ENCODE peak calls at places on chromosomes 12 and 14, in seven cellular contexts. P is WTC11; X is activated CD8-positive, alpha-beta T cell treated with anti-CD3 and anti-CD28 coated beads for 36 hours; V is tibial artery; D is GM13977; Y is GM13976; B is testis. T is an unnamed sample.

GRCh38 chr12:109139360-109139759 is 23.0 kb downstream of the ACACB start:
- DNase-seq in X (no peak), V (peak; percentile 25), Y (no peak), D (no peak), P (no peak), B (no peak), T (no peak)

GRCh38 chr12:104569348-104570173 is 112.8 kb downstream of the CHST11 start:
- DNase-seq in Y (peak; percentile 51), D (peak; percentile 57), B (peak; percentile 20), V (no peak), X (peak; percentile 86), P (no peak), T (no peak)

GRCh38 chr14:54837508-54838149 is 65.0 kb downstream of the GCH1 start:
- DNase-seq in B (no peak), X (no peak), Y (no peak), P (no peak), V (no peak), D (no peak), T (no peak)

GRCh38 chr12:12979731-12980259 is 20.3 kb downstream of the HEBP1 start:
- DNase-seq in X (no peak), D (no peak), V (no peak), P (no peak), Y (no peak), B (no peak), T (peak; percentile 37)

GRCh38 chr12:58321414-58321813 is 380.0 kb downstream of the ATP23 start:
- DNase-seq in Y (no peak), B (no peak), X (no peak), D (no peak), P (no peak), V (no peak), T (no peak)

GRCh38 chr12:90099288-90099687 is 390.6 kb upstream of the ATP2B1 start:
- DNase-seq in P (no peak), B (no peak), V (no peak), Y (no peak), D (no peak), X (no peak), T (no peak)

GRCh38 chr12:46266382-46266791 is 2.5 kb downstream of the SLC38A1 start:
- DNase-seq in V (no peak), X (peak; percentile 74), Y (no peak), B (no peak), D (no peak), P (no peak), T (no peak)

GRCh38 chr12:58888131-58888783 is 32.0 kb downstream of the LRIG3 start:
- DNase-seq in V (peak; percentile 72), B (no peak), X (no peak), D (no peak), P (no peak), Y (no peak), T (no peak)

GRCh38 chr12:101793401-101793800 is 37.4 kb downstream of the GNPTAB start:
- DNase-seq in B (no peak), V (no peak), Y (peak; percentile 33), P (no peak), X (peak; percentile 35), D (peak; percentile 20), T (no peak)

GRCh38 chr12:12007001-12007712 is 63.6 kb upstream of the BCL2L14 start:
- DNase-seq in Y (peak; percentile 77), P (no peak), D (peak; percentile 55), X (peak; percentile 92), V (no peak), B (no peak), T (no peak)

GRCh38 chr14:103247169-103247606 is 86.8 kb upstream of the EIF5 start:
- DNase-seq in B (no peak), Y (no peak), D (no peak), X (no peak), P (no peak), V (no peak), T (no peak)

GRCh38 chr12:109927622-109928021 is 27.5 kb downstream of the TCHP start:
- DNase-seq in X (peak; percentile 51), B (no peak), V (no peak), P (peak; percentile 59), Y (peak; percentile 74), D (peak; percentile 62), T (no peak)

GRCh38 chr14:88974991-88975835 is 150.8 kb downstream of the TTC8 start:
- DNase-seq in P (no peak), D (no peak), X (no peak), Y (no peak), B (peak; percentile 39), V (no peak), T (peak; percentile 39)

GRCh38 chr14:69360438-69361108 is 37.5 kb downstream of the ERH start:
- DNase-seq in V (no peak), D (peak; percentile 44), B (no peak), P (no peak), X (peak; percentile 46), Y (peak; percentile 55), T (no peak)

GRCh38 chr12:52041695-52042123 is 9.5 kb upstream of the NR4A1 start:
- DNase-seq in Y (peak; percentile 72), B (peak; percentile 67), P (peak; percentile 42), D (peak; percentile 75), V (peak; percentile 93), X (peak; percentile 76), T (peak; percentile 63)

GRCh38 chr14:35333797-35334743 is 41.9 kb downstream of the PSMA6 start:
- DNase-seq in B (no peak), P (no peak), Y (peak; percentile 36), V (no peak), X (peak; percentile 78), D (peak; percentile 21), T (no peak)

GRCh38 chr14:30389134-30389900 is 169.6 kb upstream of the G2E3 start:
- DNase-seq in B (no peak), X (no peak), V (no peak), D (no peak), Y (no peak), P (no peak), T (no peak)

GRCh38 chr12:69405466-69405865 is 45.9 kb downstream of the YEATS4 start:
- DNase-seq in V (peak; percentile 68), Y (no peak), D (no peak), X (no peak), B (no peak), P (no peak), T (peak; percentile 15)

GRCh38 chr12:84397846-84398245 is 514.8 kb downstream of the SLC6A15 start:
- DNase-seq in Y (no peak), X (no peak), D (no peak), V (no peak), B (no peak), P (no peak), T (no peak)

DNA sequence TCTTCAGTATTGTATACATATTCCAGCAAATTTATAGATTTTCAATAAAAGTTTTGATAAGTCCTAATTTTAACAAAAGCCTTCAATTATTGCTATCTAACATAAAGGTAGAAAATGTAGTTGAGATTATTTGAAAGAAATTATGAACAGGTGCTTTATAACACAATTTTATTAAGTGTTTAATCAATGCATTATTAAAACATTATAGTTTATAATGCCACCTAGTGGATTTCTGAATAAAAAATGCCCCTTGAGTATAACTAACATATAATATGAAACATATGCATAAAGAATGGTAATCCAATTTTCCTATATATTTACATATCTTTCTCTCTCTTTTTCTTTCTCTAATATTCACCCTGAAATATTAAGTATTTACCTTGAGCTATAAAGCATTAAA is 515.3 kb downstream of the SLC6A15 start:
- DNase-seq in B (no peak), P (no peak), V (no peak), X (no peak), Y (no peak), D (no peak), T (no peak)
- TF ChIP-seq CTCF in B (no peak), P (no peak), V (no peak), X (no peak), Y (no peak), D (no peak), T (no peak)

GRCh38 chr14:65824978-65825299 is 412.4 kb downstream of the FUT8 start:
- DNase-seq in B (no peak), D (no peak), Y (no peak), V (no peak), P (no peak), X (no peak), T (no peak)
- TF ChIP-seq CTCF in B (no peak), D (no peak), Y (no peak), V (no peak), P (no peak), X (peak; percentile 2), T (no peak)

DNA sequence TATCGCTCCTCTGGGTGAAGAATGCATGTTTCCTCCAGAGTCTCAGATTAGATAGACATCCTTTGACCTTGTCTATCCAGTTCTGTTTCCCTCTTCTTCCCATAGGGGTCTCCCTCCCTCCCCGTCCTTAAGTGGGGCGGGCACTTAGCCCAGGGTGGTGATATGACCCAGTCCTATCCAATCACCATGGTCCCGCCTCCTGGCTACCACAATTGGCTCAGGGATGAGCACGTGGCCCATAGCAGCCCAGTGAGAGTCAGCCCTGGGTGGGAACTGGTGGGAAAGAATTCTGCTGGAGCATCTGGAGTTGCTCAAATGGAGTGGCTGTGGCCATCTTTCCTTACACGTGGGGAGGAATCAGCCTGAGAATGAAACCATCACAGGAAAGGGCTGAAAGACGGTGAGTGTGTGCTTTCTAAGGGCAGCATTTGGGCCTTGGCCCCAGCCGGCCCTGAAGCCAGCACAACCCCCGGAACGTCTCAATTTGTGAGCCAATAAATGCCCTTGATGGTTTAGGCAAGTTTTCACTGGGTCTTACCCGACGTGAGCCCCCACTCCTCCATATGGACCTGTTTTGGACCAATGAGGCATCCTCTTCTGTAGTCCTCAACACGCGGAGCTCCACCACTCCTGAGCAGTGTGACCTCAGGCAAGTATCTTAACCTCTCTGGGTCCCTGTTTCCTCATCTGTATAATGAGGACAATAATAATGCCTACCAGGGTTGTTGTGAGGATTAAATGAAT is 14.3 kb upstream of the MLXIP start:
- DNase-seq in B (peak; percentile 91), Y (peak; percentile 71), P (peak; percentile 94), D (peak; percentile 69), V (peak; percentile 85), X (peak; percentile 74), T (peak; percentile 92)
- TF ChIP-seq CTCF in B (peak; percentile 4), Y (no peak), P (no peak), D (no peak), V (no peak), X (no peak), T (peak; percentile 37)

GRCh38 chr14:53327716-53328115 is 174.6 kb upstream of the DDHD1 start:
- DNase-seq in P (no peak), Y (no peak), B (no peak), V (no peak), D (no peak), X (no peak), T (no peak)

GRCh38 chr14:53331247-53331646 is 178.1 kb upstream of the DDHD1 start:
- DNase-seq in X (no peak), P (no peak), D (no peak), B (no peak), V (no peak), Y (no peak), T (no peak)

GRCh38 chr14:53330441-53330840 is 177.3 kb upstream of the DDHD1 start:
- DNase-seq in V (no peak), D (no peak), B (no peak), Y (no peak), P (no peak), X (no peak), T (no peak)

DNA sequence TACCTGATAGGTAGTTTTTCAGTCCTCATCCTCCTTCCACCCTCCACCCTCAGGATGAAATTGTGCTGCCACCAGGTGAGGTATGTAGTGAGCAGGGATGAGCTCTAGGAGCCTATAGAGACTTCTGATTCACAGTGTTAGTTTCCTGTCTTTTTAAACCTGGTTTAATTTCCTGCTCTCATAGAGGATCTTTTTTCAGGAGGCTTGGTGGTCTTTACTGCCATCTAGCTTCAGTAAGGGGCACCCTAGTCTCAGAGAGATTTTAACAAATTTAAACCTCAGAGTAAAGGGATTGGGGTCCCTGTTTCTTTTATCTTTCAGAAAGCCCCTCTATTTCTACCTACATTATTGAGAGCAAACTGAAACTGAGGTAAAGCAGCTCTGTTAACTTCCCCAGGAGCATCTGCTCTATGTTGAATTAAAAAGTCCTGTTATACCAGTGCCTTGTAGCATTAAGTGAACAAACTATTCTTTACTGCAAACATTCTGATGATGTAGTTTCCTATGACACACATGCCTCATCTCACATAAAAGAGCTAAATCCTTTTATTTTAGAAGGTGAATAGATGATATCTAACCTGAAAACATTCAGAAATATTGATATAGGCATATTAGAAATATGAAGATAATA is 172.2 kb upstream of the DDHD1 start:
- DNase-seq in P (no peak), B (no peak), Y (no peak), X (no peak), V (no peak), D (no peak), T (no peak)
- TF ChIP-seq CTCF in P (no peak), B (no peak), Y (no peak), X (peak; percentile 13), V (no peak), D (peak; percentile 33), T (peak; percentile 13)